ENCODE peak calls at places on chromosomes 7 and 10, in five cellular contexts. One of them, this sample, is unnamed.
A peak's percentile ranks its signal among the peaks of the same experiment; 100 is the strongest.

GRCh38 chr10:114499630-114500190 is 95.4 kb upstream of the AFAP1L2 start:
- DNase-seq in colonic mucosa: peak; percentile 88
- DNase-seq in GM12864: peak; percentile 77
- DNase-seq in sigmoid colon: no peak
- DNase-seq in cardiac muscle cell: no peak
- DNase-seq in this sample: no peak

GRCh38 chr7:2956526-2957368 is 86.9 kb downstream of the CARD11 start:
- DNase-seq in colonic mucosa: no peak
- DNase-seq in GM12864: no peak
- DNase-seq in sigmoid colon: peak; percentile 34
- DNase-seq in cardiac muscle cell: no peak
- DNase-seq in this sample: peak; percentile 35

GRCh38 chr10:62699148-62699547 is 105.4 kb upstream of the ADO start:
- DNase-seq in colonic mucosa: no peak
- DNase-seq in GM12864: no peak
- DNase-seq in sigmoid colon: no peak
- DNase-seq in cardiac muscle cell: no peak
- DNase-seq in this sample: no peak

GRCh38 chr10:121511943-121512342 is 86.3 kb downstream of the FGFR2 start:
- DNase-seq in colonic mucosa: no peak
- DNase-seq in GM12864: no peak
- DNase-seq in sigmoid colon: no peak
- DNase-seq in cardiac muscle cell: no peak
- DNase-seq in this sample: no peak

GRCh38 chr10:71528371-71529202 is 131.9 kb downstream of the CDH23 start:
- DNase-seq in colonic mucosa: no peak
- DNase-seq in GM12864: no peak
- DNase-seq in sigmoid colon: no peak
- DNase-seq in cardiac muscle cell: no peak
- DNase-seq in this sample: no peak

GRCh38 chr10:112487964-112488363 is 40.9 kb downstream of the VTI1A start:
- DNase-seq in colonic mucosa: no peak
- DNase-seq in GM12864: no peak
- DNase-seq in sigmoid colon: no peak
- DNase-seq in cardiac muscle cell: no peak
- DNase-seq in this sample: no peak

GRCh38 chr7:137081694-137082093 is 213.2 kb downstream of the CHRM2 start:
- DNase-seq in colonic mucosa: peak; percentile 39
- DNase-seq in GM12864: no peak
- DNase-seq in sigmoid colon: peak; percentile 91
- DNase-seq in cardiac muscle cell: peak; percentile 43
- DNase-seq in this sample: peak; percentile 64

GRCh38 chr10:91006001-91006751 is 85.3 kb upstream of the ANKRD1 start:
- DNase-seq in colonic mucosa: peak; percentile 68
- DNase-seq in GM12864: peak; percentile 74
- DNase-seq in sigmoid colon: peak; percentile 70
- DNase-seq in cardiac muscle cell: peak; percentile 52
- DNase-seq in this sample: peak; percentile 77

GRCh38 chr7:63057265-63057664 is 941.4 kb upstream of the ZNF722 start:
- DNase-seq in colonic mucosa: no peak
- DNase-seq in GM12864: no peak
- DNase-seq in sigmoid colon: peak; percentile 59
- DNase-seq in cardiac muscle cell: no peak
- DNase-seq in this sample: no peak

GRCh38 chr10:97640868-97641811 is 669 bp downstream of the PI4K2A start:
- DNase-seq in colonic mucosa: peak; percentile 31
- DNase-seq in GM12864: no peak
- DNase-seq in sigmoid colon: peak; percentile 71
- DNase-seq in cardiac muscle cell: peak; percentile 50
- DNase-seq in this sample: peak; percentile 63

GRCh38 chr7:141660259-141660658 is 41.7 kb downstream of the DENND11 start:
- DNase-seq in colonic mucosa: no peak
- DNase-seq in GM12864: no peak
- DNase-seq in sigmoid colon: no peak
- DNase-seq in cardiac muscle cell: no peak
- DNase-seq in this sample: no peak

GRCh38 chr10:103663802-103664201 is 170.3 kb downstream of the NEURL1 start:
- DNase-seq in colonic mucosa: no peak
- DNase-seq in GM12864: no peak
- DNase-seq in sigmoid colon: peak; percentile 89
- DNase-seq in cardiac muscle cell: no peak
- DNase-seq in this sample: no peak

GRCh38 chr10:68558478-68558877 is 1.7 kb upstream of the TET1 start:
- DNase-seq in colonic mucosa: no peak
- DNase-seq in GM12864: no peak
- DNase-seq in sigmoid colon: no peak
- DNase-seq in cardiac muscle cell: no peak
- DNase-seq in this sample: no peak

GRCh38 chr10:63664341-63664885 is 143.2 kb downstream of the REEP3 start:
- DNase-seq in colonic mucosa: no peak
- DNase-seq in GM12864: no peak
- DNase-seq in sigmoid colon: no peak
- DNase-seq in cardiac muscle cell: no peak
- DNase-seq in this sample: no peak

GRCh38 chr10:88754272-88754671 is 5.5 kb upstream of the LIPN start:
- DNase-seq in colonic mucosa: no peak
- DNase-seq in GM12864: no peak
- DNase-seq in sigmoid colon: no peak
- DNase-seq in cardiac muscle cell: no peak
- DNase-seq in this sample: no peak

GRCh38 chr10:23892296-23892695 is 316.6 kb upstream of the KIAA1217 start:
- DNase-seq in colonic mucosa: no peak
- DNase-seq in GM12864: no peak
- DNase-seq in sigmoid colon: no peak
- DNase-seq in cardiac muscle cell: no peak
- DNase-seq in this sample: no peak

GRCh38 chr7:31261373-31261772 is 79.2 kb downstream of the NEUROD6 start:
- DNase-seq in colonic mucosa: no peak
- DNase-seq in GM12864: no peak
- DNase-seq in sigmoid colon: no peak
- DNase-seq in cardiac muscle cell: peak; percentile 5
- DNase-seq in this sample: no peak

GRCh38 chr10:60521974-60522405 is 132.3 kb upstream of the ANK3 start:
- DNase-seq in colonic mucosa: no peak
- DNase-seq in GM12864: no peak
- DNase-seq in sigmoid colon: no peak
- DNase-seq in cardiac muscle cell: no peak
- DNase-seq in this sample: no peak

GRCh38 chr7:115024276-115024675 is 102.4 kb downstream of the MDFIC start:
- DNase-seq in colonic mucosa: no peak
- DNase-seq in GM12864: no peak
- DNase-seq in sigmoid colon: no peak
- DNase-seq in cardiac muscle cell: no peak
- DNase-seq in this sample: no peak

GRCh38 chr10:129390726-129391125 is 76.3 kb upstream of the MGMT start:
- DNase-seq in colonic mucosa: no peak
- DNase-seq in GM12864: no peak
- DNase-seq in sigmoid colon: no peak
- DNase-seq in cardiac muscle cell: no peak
- DNase-seq in this sample: no peak

GRCh38 chr10:93947055-93947454 is 46.7 kb upstream of the PLCE1 start:
- DNase-seq in colonic mucosa: no peak
- DNase-seq in GM12864: no peak
- DNase-seq in sigmoid colon: no peak
- DNase-seq in cardiac muscle cell: peak; percentile 59
- DNase-seq in this sample: no peak

GRCh38 chr10:122245136-122245535 is 26.0 kb upstream of the BTBD16 start:
- DNase-seq in colonic mucosa: no peak
- DNase-seq in GM12864: no peak
- DNase-seq in sigmoid colon: no peak
- DNase-seq in cardiac muscle cell: no peak
- DNase-seq in this sample: no peak

GRCh38 chr7:33604015-33604414 is 301.3 kb upstream of the BMPER start:
- DNase-seq in colonic mucosa: no peak
- DNase-seq in GM12864: no peak
- DNase-seq in sigmoid colon: no peak
- DNase-seq in cardiac muscle cell: no peak
- DNase-seq in this sample: no peak

GRCh38 chr7:131105803-131106680 is 221.6 kb upstream of the MKLN1 start:
- DNase-seq in colonic mucosa: peak; percentile 87
- DNase-seq in GM12864: no peak
- DNase-seq in sigmoid colon: peak; percentile 91
- DNase-seq in cardiac muscle cell: peak; percentile 71
- DNase-seq in this sample: peak; percentile 90